ENCODE peak calls at places on chromosomes 7 and 10, in nine cellular contexts. N is A549; Y is cardiac muscle cell; W is CD8-positive, alpha-beta T cell; Q is colonic mucosa; T is adrenal gland; P is OCI-LY7; Z is lower lobe of right lung; O is upper lobe of right lung. H is an unnamed sample.

GRCh38 chr7:94223375-94224084 is 171.2 kb upstream of the COL1A2 start:
- DNase-seq in Z (no peak), P (peak), N (peak), Q (no peak), Y (peak), O (no peak), T (no peak), W (no peak), H (peak)

GRCh38 chr7:30224511-30225031 is 59.8 kb upstream of the ZNRF2 start:
- DNase-seq in T (peak), W (no peak), Y (no peak), P (no peak), Z (peak), Q (no peak), O (no peak), N (no peak), H (no peak)

GRCh38 chr10:108358912-108359311 is 1194.4 kb upstream of the SORCS1 start:
- DNase-seq in W (no peak), P (no peak), Z (no peak), T (no peak), O (no peak), Q (no peak), N (peak), Y (no peak), H (peak)

GRCh38 chr10:74275755-74276154 is 124.7 kb downstream of the ADK start:
- DNase-seq in N (no peak), W (no peak), Y (no peak), P (no peak), Q (no peak), T (no peak), O (no peak), Z (no peak), H (no peak)

GRCh38 chr7:157693071-157693520 is 356.3 kb downstream of the DNAJB6 start:
- DNase-seq in Y (no peak), Q (no peak), T (no peak), P (no peak), W (no peak), N (no peak), O (peak), Z (no peak), H (no peak)

GRCh38 chr10:11520892-11521291 is 90.6 kb downstream of the USP6NL start:
- DNase-seq in T (no peak), N (no peak), Z (no peak), Y (no peak), P (no peak), W (no peak), Q (no peak), O (no peak), H (no peak)

GRCh38 chr10:12351447-12351846 is 2.1 kb downstream of the CAMK1D start:
- DNase-seq in P (no peak), T (no peak), Q (peak), Z (no peak), W (peak), O (no peak), N (no peak), Y (no peak), H (no peak)

GRCh38 chr10:94607111-94607510 is 61.5 kb downstream of the HELLS start:
- DNase-seq in Z (no peak), Y (no peak), N (no peak), T (no peak), W (no peak), O (no peak), Q (no peak), P (no peak), H (no peak)

GRCh38 chr10:33611423-33611822 is 277.0 kb upstream of the NRP1 start:
- DNase-seq in W (no peak), O (no peak), N (no peak), P (no peak), Y (no peak), Q (no peak), Z (no peak), T (no peak), H (no peak)

GRCh38 chr10:108427081-108427480 is 1262.6 kb upstream of the SORCS1 start:
- DNase-seq in Y (no peak), Q (no peak), T (no peak), P (no peak), Z (no peak), N (no peak), O (no peak), W (no peak), H (no peak)

GRCh38 chr10:89427629-89428028 is 13.3 kb downstream of the IFIT5 start:
- DNase-seq in P (no peak), O (no peak), Y (no peak), Q (no peak), T (no peak), W (no peak), N (no peak), Z (no peak), H (no peak)

GRCh38 chr7:66150471-66150870 is 35.8 kb downstream of the CRCP start:
- DNase-seq in P (no peak), W (no peak), O (peak), Z (no peak), T (peak), Q (peak), Y (no peak), N (no peak), H (no peak)

GRCh38 chr7:30684351-30684750 is 2.1 kb upstream of the CRHR2 start:
- DNase-seq in O (no peak), Y (peak), N (no peak), Q (no peak), P (no peak), W (no peak), T (no peak), Z (no peak), H (no peak)

GRCh38 chr10:44648691-44649090 is 262.4 kb upstream of the TMEM72 start:
- DNase-seq in Q (no peak), O (no peak), T (no peak), W (no peak), Z (no peak), N (no peak), Y (no peak), P (no peak), H (no peak)

GRCh38 chr10:59536151-59536550 is 173.5 kb downstream of the SLC16A9 start:
- DNase-seq in Y (no peak), O (no peak), Q (no peak), W (no peak), P (no peak), Z (no peak), N (no peak), T (peak), H (no peak)

GRCh38 chr10:128990986-128991385 is 476.1 kb upstream of the MGMT start:
- DNase-seq in Q (no peak), W (no peak), N (no peak), O (no peak), Y (no peak), Z (no peak), P (no peak), T (no peak), H (no peak)

GRCh38 chr7:101177644-101178043 is 2.4 kb downstream of the NAT16 start:
- DNase-seq in T (no peak), N (no peak), O (no peak), Z (no peak), Q (no peak), W (no peak), Y (no peak), P (no peak), H (no peak)

GRCh38 chr7:124515431-124515830 is 250.2 kb downstream of the GPR37 start:
- DNase-seq in Z (no peak), P (no peak), N (no peak), T (no peak), Y (no peak), W (no peak), Q (no peak), O (no peak), H (no peak)

GRCh38 chr10:6203331-6204062 is 765 bp downstream of the PFKFB3 start:
- DNase-seq in Z (peak), P (peak), Q (peak), Y (peak), O (peak), W (peak), N (peak), T (peak), H (peak)

GRCh38 chr7:94432799-94433198 is 38.1 kb downstream of the COL1A2 start:
- DNase-seq in Y (no peak), Q (no peak), N (no peak), T (no peak), P (no peak), W (no peak), Z (no peak), O (no peak), H (no peak)

DNA sequence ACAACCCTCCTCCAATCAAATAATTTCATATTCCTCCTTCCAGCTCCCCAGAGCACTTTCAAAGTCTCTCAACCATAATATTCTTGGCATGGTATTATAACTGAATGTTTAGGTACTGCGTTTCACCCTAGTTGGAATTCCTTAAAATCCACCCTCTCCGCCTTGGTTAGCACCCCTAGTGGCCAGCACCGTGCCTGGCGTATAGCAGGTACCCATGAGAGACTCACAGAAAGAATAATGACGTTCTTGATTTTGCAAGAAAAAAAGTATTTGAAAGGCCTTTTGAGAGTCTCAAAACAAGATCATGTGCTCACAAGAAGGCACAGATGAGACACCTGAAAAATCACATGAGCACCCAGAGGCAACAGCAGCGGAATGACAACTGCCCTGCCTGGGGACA is 50.8 kb downstream of the GLI3 start:
- DNase-seq in W (no peak), O (no peak), T (no peak), Q (no peak), Z (no peak), Y (peak), P (peak), N (peak), H (peak)
- TF ChIP-seq CTCF in W (no peak), O (peak), T (peak), Q (no peak), Z (peak), Y (peak), P (peak), N (no peak), H (no peak)

GRCh38 chr10:19412531-19412930 is 363.9 kb downstream of the MALRD1 start:
- DNase-seq in Y (peak), T (peak), Q (no peak), O (no peak), Z (no peak), P (no peak), N (peak), W (no peak), H (no peak)

GRCh38 chr10:19408924-19409323 is 360.3 kb downstream of the MALRD1 start:
- DNase-seq in O (no peak), N (no peak), T (no peak), W (no peak), P (no peak), Z (no peak), Q (no peak), Y (no peak), H (no peak)

GRCh38 chr10:19416164-19416563 is 367.6 kb downstream of the MALRD1 start:
- DNase-seq in T (no peak), N (no peak), P (no peak), Z (no peak), Y (no peak), O (no peak), Q (no peak), W (no peak), H (no peak)

GRCh38 chr10:19411119-19411518 is 362.5 kb downstream of the MALRD1 start:
- DNase-seq in P (no peak), T (no peak), Q (no peak), N (no peak), W (no peak), O (no peak), Z (no peak), Y (no peak), H (no peak)
- TF ChIP-seq CTCF in P (no peak), T (no peak), Q (no peak), N (no peak), W (no peak), O (no peak), Z (no peak), Y (no peak), H (no peak)

GRCh38 chr10:70404906-70405824 is 1.2 kb downstream of the EIF4EBP2 start:
- DNase-seq in T (peak), Z (peak), W (peak), P (peak), Q (peak), Y (peak), N (peak), O (peak), H (peak)

GRCh38 chr10:70399177-70399576 is 4.8 kb upstream of the EIF4EBP2 start:
- DNase-seq in O (no peak), P (no peak), W (no peak), Q (no peak), Y (no peak), Z (no peak), N (no peak), T (no peak), H (no peak)

GRCh38 chr10:70409772-70410171 is 5.8 kb downstream of the EIF4EBP2 start:
- DNase-seq in N (no peak), P (no peak), Q (no peak), W (no peak), Z (no peak), O (no peak), T (no peak), Y (no peak), H (no peak)

GRCh38 chr10:70403483-70404035 is 386 bp upstream of the EIF4EBP2 start:
- DNase-seq in T (no peak), Z (no peak), W (no peak), Y (no peak), Q (no peak), O (no peak), P (no peak), N (no peak), H (no peak)

DNA sequence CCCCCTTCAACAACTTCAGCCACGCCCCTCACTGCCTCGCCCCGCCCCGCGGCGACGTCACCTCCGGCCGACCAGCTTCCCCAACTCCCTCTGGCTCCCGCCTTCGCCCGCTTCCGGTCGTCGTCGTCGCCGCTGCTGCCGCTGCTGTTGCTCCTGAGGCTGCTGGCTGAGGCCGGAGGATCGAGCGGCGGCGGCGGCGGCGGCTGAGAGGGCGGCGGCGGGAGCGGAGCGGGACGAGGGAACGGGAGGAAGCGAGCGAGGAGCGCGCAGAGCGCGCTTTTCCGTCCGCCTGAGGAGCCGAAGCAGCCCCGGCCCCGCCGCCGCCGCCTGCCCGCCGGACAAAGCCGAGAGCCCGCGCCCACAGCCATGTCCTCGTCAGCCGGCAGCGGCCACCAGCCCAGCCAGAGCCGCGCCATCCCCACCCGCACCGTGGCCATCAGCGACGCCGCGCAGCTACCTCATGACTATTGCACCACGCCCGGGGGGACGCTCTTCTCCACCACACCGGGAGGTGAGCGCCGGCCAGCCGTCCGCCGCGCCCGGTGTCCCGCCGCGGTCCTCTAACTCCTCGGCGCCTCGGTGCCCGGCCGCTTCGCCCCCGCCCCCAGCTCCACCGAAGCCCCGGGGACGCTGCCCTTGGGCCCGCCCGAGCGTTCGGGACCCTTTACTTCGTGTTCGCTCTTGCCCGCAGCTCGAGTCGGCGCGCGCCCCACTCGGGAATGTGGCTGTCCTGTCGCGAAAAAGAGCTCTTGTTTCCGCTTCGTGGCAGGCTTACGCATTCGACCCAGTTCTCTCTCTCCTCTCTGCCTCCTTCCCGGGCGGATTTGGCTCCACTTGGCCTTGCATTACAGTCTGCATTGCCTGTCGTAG is at the start of gene EIF4EBP2:
- DNase-seq in P (peak), W (peak), Z (peak), N (peak), O (peak), Y (peak), Q (peak), T (peak), H (peak)
- TF ChIP-seq CTCF in P (no peak), W (no peak), Z (no peak), N (no peak), O (no peak), Y (no peak), Q (no peak), T (peak), H (no peak)

GRCh38 chr10:98249134-98249533 is 18.9 kb downstream of the LOXL4 start:
- DNase-seq in Q (no peak), Y (no peak), N (no peak), W (no peak), Z (no peak), P (no peak), T (no peak), O (no peak), H (no peak)

GRCh38 chr10:98254234-98254858 is 13.6 kb downstream of the LOXL4 start:
- DNase-seq in N (no peak), W (no peak), T (no peak), Z (no peak), P (no peak), Q (no peak), O (no peak), Y (no peak), H (no peak)

GRCh38 chr10:98252451-98252850 is 15.5 kb downstream of the LOXL4 start:
- DNase-seq in N (no peak), O (no peak), T (no peak), W (no peak), Y (no peak), Z (no peak), Q (no peak), P (no peak), H (no peak)

GRCh38 chr10:98253499-98253898 is 14.5 kb downstream of the LOXL4 start:
- DNase-seq in O (no peak), Z (no peak), W (no peak), Q (no peak), P (no peak), Y (no peak), N (no peak), T (no peak), H (no peak)

DNA sequence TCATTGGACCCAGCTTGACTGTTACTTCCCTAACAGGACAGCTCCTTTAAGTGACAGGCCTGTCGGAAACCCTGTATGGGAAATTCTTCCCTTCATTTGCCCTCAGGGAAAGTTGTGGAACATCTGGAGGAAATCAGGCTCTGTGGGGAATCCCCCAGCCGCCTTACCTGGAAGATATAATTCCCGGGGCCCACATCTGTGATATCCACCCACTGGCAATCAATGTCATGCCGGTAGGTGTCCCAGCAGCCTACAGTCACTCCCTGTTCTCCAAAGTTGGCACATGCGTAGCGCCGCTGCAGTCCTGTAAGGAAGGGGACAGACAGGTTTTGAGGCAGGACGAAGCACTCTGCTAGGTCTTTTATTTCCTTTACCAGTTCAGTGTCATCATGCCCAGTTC is 16.6 kb downstream of the LOXL4 start:
- DNase-seq in P (no peak), O (no peak), W (no peak), T (no peak), Y (no peak), Z (no peak), N (no peak), Q (no peak), H (no peak)
- TF ChIP-seq CTCF in P (no peak), O (no peak), W (no peak), T (no peak), Y (no peak), Z (no peak), N (no peak), Q (no peak), H (no peak)

DNA sequence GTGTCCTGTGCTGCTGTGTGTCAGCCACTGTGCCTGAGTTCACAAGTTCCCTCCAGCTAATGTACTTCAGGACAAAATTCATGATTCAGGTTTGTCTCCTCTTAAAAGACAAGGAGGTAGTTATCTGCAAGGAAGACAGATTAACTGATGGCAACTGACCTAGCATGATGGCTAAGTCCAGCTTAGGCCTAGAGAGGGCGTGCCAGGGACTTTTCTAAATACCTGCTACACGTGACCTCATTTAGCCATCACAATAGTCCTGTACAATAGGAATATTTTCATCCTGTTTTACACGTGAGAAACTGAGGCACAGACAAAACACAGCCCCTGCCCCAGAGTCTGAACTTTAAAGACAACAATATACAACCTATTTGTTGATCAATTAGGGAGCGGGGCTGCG is 275.7 kb downstream of the XPNPEP1 start:
- DNase-seq in T (no peak), P (peak), Z (no peak), Q (peak), O (no peak), W (no peak), N (peak), Y (no peak), H (no peak)
- TF ChIP-seq CTCF in T (no peak), P (peak), Z (no peak), Q (no peak), O (no peak), W (no peak), N (no peak), Y (no peak), H (no peak)